ENCODE peak calls at places on chromosomes 5 and 9, in seven cellular contexts. One of them, this sample, is unnamed. For H3K4me1, the result is how much of the 10 kb centered on the place peaks cover.

GRCh38 chr5:149438711-149439132 is 59.6 kb upstream of the IL17B start:
- DNase-seq in prostate gland: no peak
- DNase-seq in HepG2: no peak
- DNase-seq in sigmoid colon: no peak
- DNase-seq in GM12878: no peak
- DNase-seq in GM23338: no peak
- DNase-seq in HCT116: no peak
- DNase-seq in this sample: no peak

GRCh38 chr9:5186416-5187169 is 1.2 kb upstream of the INSL6 start:
- DNase-seq in prostate gland: peak
- DNase-seq in HepG2: peak
- DNase-seq in sigmoid colon: no peak
- DNase-seq in GM12878: no peak
- DNase-seq in GM23338: peak
- DNase-seq in HCT116: peak
- DNase-seq in this sample: no peak

GRCh38 chr5:145562931-145563330 is 272.2 kb downstream of the PRELID2 start:
- DNase-seq in prostate gland: no peak
- DNase-seq in HepG2: no peak
- DNase-seq in sigmoid colon: no peak
- DNase-seq in GM12878: no peak
- DNase-seq in GM23338: no peak
- DNase-seq in HCT116: no peak
- DNase-seq in this sample: no peak

GRCh38 chr9:106718996-106719395 is 144.0 kb upstream of the ZNF462 start:
- DNase-seq in prostate gland: no peak
- DNase-seq in HepG2: no peak
- DNase-seq in sigmoid colon: no peak
- DNase-seq in GM12878: no peak
- DNase-seq in GM23338: no peak
- DNase-seq in HCT116: no peak
- DNase-seq in this sample: no peak

GRCh38 chr5:108531367-108532211 is 149.7 kb upstream of the FBXL17 start:
- DNase-seq in prostate gland: no peak
- DNase-seq in HepG2: peak
- DNase-seq in sigmoid colon: no peak
- DNase-seq in GM12878: no peak
- DNase-seq in GM23338: no peak
- DNase-seq in HCT116: no peak
- DNase-seq in this sample: no peak

GRCh38 chr5:611731-612486 is at the start of gene CEP72:
- DNase-seq in prostate gland: peak
- DNase-seq in HepG2: peak
- DNase-seq in sigmoid colon: peak
- DNase-seq in GM12878: peak
- DNase-seq in GM23338: peak
- DNase-seq in HCT116: peak
- DNase-seq in this sample: peak

GRCh38 chr5:56111404-56111781 is 116.6 kb upstream of the IL6ST start:
- DNase-seq in prostate gland: no peak
- DNase-seq in HepG2: no peak
- DNase-seq in sigmoid colon: no peak
- DNase-seq in GM12878: no peak
- DNase-seq in GM23338: no peak
- DNase-seq in HCT116: no peak
- DNase-seq in this sample: no peak

GRCh38 chr9:34590376-34591090 is 1.0 kb upstream of the CNTFR start:
- DNase-seq in prostate gland: no peak
- DNase-seq in HepG2: no peak
- DNase-seq in sigmoid colon: peak
- DNase-seq in GM12878: no peak
- DNase-seq in GM23338: peak
- DNase-seq in HCT116: no peak
- DNase-seq in this sample: no peak

GRCh38 chr5:6714221-6715041 is 1.2 kb downstream of the TENT4A start:
- DNase-seq in prostate gland: no peak
- DNase-seq in HepG2: no peak
- DNase-seq in sigmoid colon: no peak
- DNase-seq in GM12878: no peak
- DNase-seq in GM23338: peak
- DNase-seq in HCT116: no peak
- DNase-seq in this sample: no peak

GRCh38 chr9:74953235-74953741 is 576 bp upstream of the C9orf40 start:
- DNase-seq in prostate gland: no peak
- DNase-seq in HepG2: no peak
- DNase-seq in sigmoid colon: no peak
- DNase-seq in GM12878: no peak
- DNase-seq in GM23338: no peak
- DNase-seq in HCT116: no peak
- DNase-seq in this sample: no peak

DNA sequence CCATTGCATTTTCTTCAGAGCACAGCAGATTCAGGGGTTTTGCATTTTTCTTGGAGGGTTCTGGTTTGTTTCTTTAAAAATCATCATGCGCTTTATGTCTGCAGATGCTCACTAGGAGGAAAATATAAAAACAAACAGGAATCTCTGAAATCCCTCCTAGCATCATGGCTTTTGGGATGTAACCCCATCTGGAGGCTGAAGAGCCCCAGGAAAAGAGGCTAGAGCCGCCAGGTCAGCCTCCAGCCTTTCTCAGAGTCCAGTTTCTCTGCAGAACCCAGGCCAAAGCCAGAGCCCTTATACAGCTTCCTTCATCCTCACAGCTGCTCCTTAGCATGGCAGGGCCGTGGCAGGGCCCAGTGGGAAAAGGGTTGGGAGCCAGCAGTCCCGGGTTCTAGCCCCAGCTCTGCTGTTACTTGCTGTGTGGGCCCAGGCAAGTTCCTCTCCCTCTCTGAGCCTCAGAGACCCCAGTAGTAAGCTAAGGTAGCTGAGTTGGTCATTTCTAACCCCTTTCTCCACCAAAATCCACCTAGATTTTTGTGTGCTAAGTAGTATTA is 62.1 kb downstream of the PAX5 start:
- DNase-seq in prostate gland: no peak
- DNase-seq in HepG2: no peak
- DNase-seq in sigmoid colon: no peak
- DNase-seq in GM12878: no peak
- DNase-seq in GM23338: no peak
- DNase-seq in HCT116: no peak
- DNase-seq in this sample: no peak
- H3K4me1 ChIP-seq in prostate gland: under half
- H3K4me1 ChIP-seq in HepG2: under half
- H3K4me1 ChIP-seq in sigmoid colon: under half
- H3K4me1 ChIP-seq in GM12878: under half
- H3K4me1 ChIP-seq in GM23338: under half
- H3K4me1 ChIP-seq in HCT116: under half
- H3K4me1 ChIP-seq in this sample: under half

GRCh38 chr5:154370119-154370518 is 75.7 kb upstream of the SAP30L start:
- DNase-seq in prostate gland: no peak
- DNase-seq in HepG2: no peak
- DNase-seq in sigmoid colon: no peak
- DNase-seq in GM12878: no peak
- DNase-seq in GM23338: peak
- DNase-seq in HCT116: no peak
- DNase-seq in this sample: no peak
- TF ChIP-seq POLR2AphosphoS5 in prostate gland: no peak
- TF ChIP-seq POLR2AphosphoS5 in HepG2: no peak
- TF ChIP-seq POLR2AphosphoS5 in sigmoid colon: no peak
- TF ChIP-seq POLR2AphosphoS5 in GM12878: no peak
- TF ChIP-seq POLR2AphosphoS5 in GM23338: no peak
- TF ChIP-seq POLR2AphosphoS5 in HCT116: no peak
- TF ChIP-seq POLR2AphosphoS5 in this sample: no peak

GRCh38 chr5:80249876-80250275 is 6.0 kb downstream of the SERINC5 start:
- DNase-seq in prostate gland: no peak
- DNase-seq in HepG2: no peak
- DNase-seq in sigmoid colon: no peak
- DNase-seq in GM12878: no peak
- DNase-seq in GM23338: peak
- DNase-seq in HCT116: no peak
- DNase-seq in this sample: no peak

GRCh38 chr5:80245986-80246781 is 9.7 kb downstream of the SERINC5 start:
- DNase-seq in prostate gland: no peak
- DNase-seq in HepG2: peak
- DNase-seq in sigmoid colon: no peak
- DNase-seq in GM12878: no peak
- DNase-seq in GM23338: peak
- DNase-seq in HCT116: no peak
- DNase-seq in this sample: no peak

GRCh38 chr5:80250801-80251200 is 5.0 kb downstream of the SERINC5 start:
- DNase-seq in prostate gland: peak
- DNase-seq in HepG2: no peak
- DNase-seq in sigmoid colon: no peak
- DNase-seq in GM12878: no peak
- DNase-seq in GM23338: no peak
- DNase-seq in HCT116: no peak
- DNase-seq in this sample: no peak

GRCh38 chr5:80246995-80247729 is 8.7 kb downstream of the SERINC5 start:
- DNase-seq in prostate gland: peak
- DNase-seq in HepG2: peak
- DNase-seq in sigmoid colon: peak
- DNase-seq in GM12878: peak
- DNase-seq in GM23338: peak
- DNase-seq in HCT116: peak
- DNase-seq in this sample: peak

DNA sequence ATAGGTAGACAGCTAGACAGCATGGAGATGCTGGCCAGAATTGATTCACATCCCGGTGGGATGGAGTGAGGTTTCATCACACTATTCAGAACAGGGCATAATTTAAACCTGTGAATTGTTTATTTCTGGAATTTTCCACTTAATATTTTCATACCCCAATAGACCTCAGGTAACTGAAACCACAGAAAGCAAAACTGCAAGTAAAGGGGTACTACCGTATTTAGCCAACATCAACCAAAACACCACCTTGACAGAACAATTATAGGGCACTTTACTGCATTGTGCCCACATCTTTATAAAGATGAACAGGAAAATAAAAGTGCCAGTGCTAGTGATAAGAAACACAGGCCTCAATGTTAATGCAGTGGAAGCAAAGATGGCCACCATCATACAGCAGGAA is 7.5 kb downstream of the SERINC5 start:
- DNase-seq in prostate gland: no peak
- DNase-seq in HepG2: no peak
- DNase-seq in sigmoid colon: no peak
- DNase-seq in GM12878: no peak
- DNase-seq in GM23338: no peak
- DNase-seq in HCT116: no peak
- DNase-seq in this sample: no peak
- H3K4me1 ChIP-seq in prostate gland: under half
- H3K4me1 ChIP-seq in HepG2: half or more
- H3K4me1 ChIP-seq in sigmoid colon: half or more
- H3K4me1 ChIP-seq in GM12878: under half
- H3K4me1 ChIP-seq in GM23338: half or more
- H3K4me1 ChIP-seq in HCT116: under half
- H3K4me1 ChIP-seq in this sample: under half

GRCh38 chr9:112787942-112788341 is 37.4 kb downstream of the SNX30 start:
- DNase-seq in prostate gland: no peak
- DNase-seq in HepG2: no peak
- DNase-seq in sigmoid colon: no peak
- DNase-seq in GM12878: no peak
- DNase-seq in GM23338: no peak
- DNase-seq in HCT116: no peak
- DNase-seq in this sample: no peak
- TF ChIP-seq POLR2AphosphoS5 in prostate gland: no peak
- TF ChIP-seq POLR2AphosphoS5 in HepG2: no peak
- TF ChIP-seq POLR2AphosphoS5 in sigmoid colon: no peak
- TF ChIP-seq POLR2AphosphoS5 in GM12878: no peak
- TF ChIP-seq POLR2AphosphoS5 in GM23338: no peak
- TF ChIP-seq POLR2AphosphoS5 in HCT116: no peak
- TF ChIP-seq POLR2AphosphoS5 in this sample: no peak

DNA sequence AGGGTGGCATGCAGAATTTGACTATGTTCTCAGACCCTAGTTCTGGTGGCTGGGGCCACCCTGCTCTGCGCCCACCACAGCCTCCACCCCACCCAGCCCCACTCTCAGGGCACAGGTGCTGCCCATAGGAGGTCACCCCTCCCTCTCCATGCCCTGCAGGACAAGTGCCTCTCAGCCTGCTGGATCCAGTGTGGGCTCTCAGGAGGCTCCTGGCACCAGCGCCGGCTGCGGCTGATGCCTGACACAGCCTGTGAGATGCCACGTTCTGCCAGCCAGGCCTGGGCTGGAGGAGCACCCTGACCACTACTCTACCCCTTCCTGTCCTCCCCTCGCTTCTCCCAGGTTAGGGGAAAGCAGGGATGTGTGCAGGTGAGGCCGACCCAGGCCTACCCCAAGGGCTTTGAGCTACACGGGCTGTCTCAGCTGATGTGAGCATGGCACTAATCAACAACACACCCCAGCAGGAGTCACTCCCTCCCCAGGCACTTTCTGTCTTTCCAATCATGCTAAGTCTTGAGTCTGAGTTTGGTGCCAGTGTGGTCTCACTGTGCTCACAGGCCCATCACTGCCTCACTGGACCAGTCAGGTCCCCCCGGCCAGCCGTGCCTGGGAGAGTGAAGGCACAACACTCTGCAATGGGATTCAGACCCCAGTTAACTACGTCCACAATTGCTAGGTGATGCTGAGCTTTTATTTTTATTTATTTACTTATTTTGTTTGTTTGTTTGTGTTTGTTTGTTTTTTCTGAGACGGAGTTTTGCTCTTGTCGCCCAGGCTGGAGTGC is 12.1 kb upstream of the BARX1 start:
- DNase-seq in prostate gland: no peak
- DNase-seq in HepG2: no peak
- DNase-seq in sigmoid colon: peak
- DNase-seq in GM12878: no peak
- DNase-seq in GM23338: no peak
- DNase-seq in HCT116: no peak
- DNase-seq in this sample: no peak
- H3K4me1 ChIP-seq in prostate gland: under half
- H3K4me1 ChIP-seq in HepG2: under half
- H3K4me1 ChIP-seq in sigmoid colon: under half
- H3K4me1 ChIP-seq in GM12878: under half
- H3K4me1 ChIP-seq in GM23338: under half
- H3K4me1 ChIP-seq in HCT116: under half
- H3K4me1 ChIP-seq in this sample: under half

This sample was measured in Panc1.